ENCODE peak calls at places on chromosome 2, in ten cellular contexts. One of them, this sample, is unnamed.

GRCh38 chr2:15556311-15556930 is 4.7 kb downstream of the NBAS start:
- DNase-seq in keratinocyte: no peak
- DNase-seq in aorta: no peak
- DNase-seq in body of pancreas: no peak
- DNase-seq in foreskin fibroblast: no peak
- DNase-seq in lower leg skin: no peak
- DNase-seq in HFF-Myc: no peak
- DNase-seq in hepatocyte: no peak
- DNase-seq in kidney epithelial cell: no peak
- DNase-seq in heart right ventricle: no peak
- DNase-seq in this sample: no peak

GRCh38 chr2:37589298-37589697 is 82.1 kb downstream of the CDC42EP3 start:
- DNase-seq in keratinocyte: no peak
- DNase-seq in aorta: no peak
- DNase-seq in body of pancreas: no peak
- DNase-seq in foreskin fibroblast: peak; percentile 51
- DNase-seq in lower leg skin: no peak
- DNase-seq in HFF-Myc: no peak
- DNase-seq in hepatocyte: no peak
- DNase-seq in kidney epithelial cell: no peak
- DNase-seq in heart right ventricle: no peak
- DNase-seq in this sample: no peak

GRCh38 chr2:104412384-104412783 is 441.5 kb upstream of the POU3F3 start:
- DNase-seq in keratinocyte: no peak
- DNase-seq in aorta: no peak
- DNase-seq in body of pancreas: peak; percentile 23
- DNase-seq in foreskin fibroblast: no peak
- DNase-seq in lower leg skin: no peak
- DNase-seq in HFF-Myc: no peak
- DNase-seq in hepatocyte: peak; percentile 50
- DNase-seq in kidney epithelial cell: no peak
- DNase-seq in heart right ventricle: no peak
- DNase-seq in this sample: no peak

GRCh38 chr2:145598434-145598833 is 1078.5 kb upstream of the ZEB2 start:
- DNase-seq in keratinocyte: no peak
- DNase-seq in aorta: no peak
- DNase-seq in body of pancreas: no peak
- DNase-seq in foreskin fibroblast: peak; percentile 67
- DNase-seq in lower leg skin: no peak
- DNase-seq in HFF-Myc: no peak
- DNase-seq in hepatocyte: no peak
- DNase-seq in kidney epithelial cell: no peak
- DNase-seq in heart right ventricle: no peak
- DNase-seq in this sample: no peak

GRCh38 chr2:179853108-179853507 is 8.3 kb downstream of the ZNF385B start:
- DNase-seq in keratinocyte: no peak
- DNase-seq in aorta: no peak
- DNase-seq in body of pancreas: no peak
- DNase-seq in foreskin fibroblast: no peak
- DNase-seq in lower leg skin: no peak
- DNase-seq in HFF-Myc: no peak
- DNase-seq in hepatocyte: no peak
- DNase-seq in kidney epithelial cell: no peak
- DNase-seq in heart right ventricle: no peak
- DNase-seq in this sample: no peak

GRCh38 chr2:98412751-98413445 is 31.8 kb upstream of the INPP4A start:
- DNase-seq in keratinocyte: no peak
- DNase-seq in aorta: no peak
- DNase-seq in body of pancreas: peak; percentile 24
- DNase-seq in foreskin fibroblast: peak; percentile 77
- DNase-seq in lower leg skin: peak; percentile 39
- DNase-seq in HFF-Myc: peak; percentile 35
- DNase-seq in hepatocyte: peak; percentile 83
- DNase-seq in kidney epithelial cell: peak; percentile 10
- DNase-seq in heart right ventricle: no peak
- DNase-seq in this sample: no peak

GRCh38 chr2:191835539-191836350 is 11.1 kb downstream of the CAVIN2 start:
- DNase-seq in keratinocyte: no peak
- DNase-seq in aorta: no peak
- DNase-seq in body of pancreas: no peak
- DNase-seq in foreskin fibroblast: peak; percentile 15
- DNase-seq in lower leg skin: no peak
- DNase-seq in HFF-Myc: no peak
- DNase-seq in hepatocyte: no peak
- DNase-seq in kidney epithelial cell: no peak
- DNase-seq in heart right ventricle: no peak
- DNase-seq in this sample: no peak

GRCh38 chr2:168290391-168290790 is 43.0 kb upstream of the STK39 start:
- DNase-seq in keratinocyte: no peak
- DNase-seq in aorta: no peak
- DNase-seq in body of pancreas: no peak
- DNase-seq in foreskin fibroblast: no peak
- DNase-seq in lower leg skin: no peak
- DNase-seq in HFF-Myc: no peak
- DNase-seq in hepatocyte: no peak
- DNase-seq in kidney epithelial cell: no peak
- DNase-seq in heart right ventricle: no peak
- DNase-seq in this sample: no peak

GRCh38 chr2:26246818-26247217 is 2.1 kb downstream of the HADHB start:
- DNase-seq in keratinocyte: no peak
- DNase-seq in aorta: no peak
- DNase-seq in body of pancreas: no peak
- DNase-seq in foreskin fibroblast: peak; percentile 54
- DNase-seq in lower leg skin: no peak
- DNase-seq in HFF-Myc: no peak
- DNase-seq in hepatocyte: no peak
- DNase-seq in kidney epithelial cell: no peak
- DNase-seq in heart right ventricle: peak; percentile 28
- DNase-seq in this sample: no peak

GRCh38 chr2:63614448-63614968 is 25.7 kb downstream of the MDH1 start:
- DNase-seq in keratinocyte: peak; percentile 88
- DNase-seq in aorta: no peak
- DNase-seq in body of pancreas: no peak
- DNase-seq in foreskin fibroblast: peak; percentile 57
- DNase-seq in lower leg skin: no peak
- DNase-seq in HFF-Myc: peak; percentile 35
- DNase-seq in hepatocyte: peak; percentile 34
- DNase-seq in kidney epithelial cell: peak; percentile 86
- DNase-seq in heart right ventricle: no peak
- DNase-seq in this sample: no peak

GRCh38 chr2:207161724-207162123 is 4.0 kb downstream of the KLF7 start:
- DNase-seq in keratinocyte: no peak
- DNase-seq in aorta: no peak
- DNase-seq in body of pancreas: no peak
- DNase-seq in foreskin fibroblast: peak; percentile 77
- DNase-seq in lower leg skin: no peak
- DNase-seq in HFF-Myc: no peak
- DNase-seq in hepatocyte: no peak
- DNase-seq in kidney epithelial cell: no peak
- DNase-seq in heart right ventricle: no peak
- DNase-seq in this sample: no peak

GRCh38 chr2:46876741-46877384 is 38.7 kb downstream of the MCFD2 start:
- DNase-seq in keratinocyte: no peak
- DNase-seq in aorta: no peak
- DNase-seq in body of pancreas: peak; percentile 37
- DNase-seq in foreskin fibroblast: peak; percentile 83
- DNase-seq in lower leg skin: no peak
- DNase-seq in HFF-Myc: no peak
- DNase-seq in hepatocyte: peak; percentile 68
- DNase-seq in kidney epithelial cell: no peak
- DNase-seq in heart right ventricle: peak; percentile 53
- DNase-seq in this sample: peak; percentile 52

GRCh38 chr2:207791579-207792243 is 22.0 kb upstream of the FZD5 start:
- DNase-seq in keratinocyte: no peak
- DNase-seq in aorta: no peak
- DNase-seq in body of pancreas: no peak
- DNase-seq in foreskin fibroblast: no peak
- DNase-seq in lower leg skin: no peak
- DNase-seq in HFF-Myc: no peak
- DNase-seq in hepatocyte: no peak
- DNase-seq in kidney epithelial cell: no peak
- DNase-seq in heart right ventricle: no peak
- DNase-seq in this sample: no peak

GRCh38 chr2:96095116-96095636 is 21.2 kb downstream of the ADRA2B start:
- DNase-seq in keratinocyte: no peak
- DNase-seq in aorta: no peak
- DNase-seq in body of pancreas: no peak
- DNase-seq in foreskin fibroblast: no peak
- DNase-seq in lower leg skin: no peak
- DNase-seq in HFF-Myc: no peak
- DNase-seq in hepatocyte: no peak
- DNase-seq in kidney epithelial cell: no peak
- DNase-seq in heart right ventricle: no peak
- DNase-seq in this sample: peak; percentile 11

GRCh38 chr2:64641585-64641984 is 12.1 kb downstream of the SERTAD2 start:
- DNase-seq in keratinocyte: no peak
- DNase-seq in aorta: no peak
- DNase-seq in body of pancreas: no peak
- DNase-seq in foreskin fibroblast: no peak
- DNase-seq in lower leg skin: no peak
- DNase-seq in HFF-Myc: no peak
- DNase-seq in hepatocyte: no peak
- DNase-seq in kidney epithelial cell: no peak
- DNase-seq in heart right ventricle: no peak
- DNase-seq in this sample: no peak

GRCh38 chr2:64646007-64646880 is 7.5 kb downstream of the SERTAD2 start:
- DNase-seq in keratinocyte: no peak
- DNase-seq in aorta: peak; percentile 88
- DNase-seq in body of pancreas: peak; percentile 78
- DNase-seq in foreskin fibroblast: peak; percentile 87
- DNase-seq in lower leg skin: peak; percentile 90
- DNase-seq in HFF-Myc: no peak
- DNase-seq in hepatocyte: peak; percentile 85
- DNase-seq in kidney epithelial cell: no peak
- DNase-seq in heart right ventricle: peak; percentile 89
- DNase-seq in this sample: peak; percentile 82

GRCh38 chr2:64643838-64644219 is 9.9 kb downstream of the SERTAD2 start:
- DNase-seq in keratinocyte: no peak
- DNase-seq in aorta: no peak
- DNase-seq in body of pancreas: no peak
- DNase-seq in foreskin fibroblast: no peak
- DNase-seq in lower leg skin: no peak
- DNase-seq in HFF-Myc: no peak
- DNase-seq in hepatocyte: no peak
- DNase-seq in kidney epithelial cell: no peak
- DNase-seq in heart right ventricle: no peak
- DNase-seq in this sample: no peak

GRCh38 chr2:64644240-64645013 is 9.3 kb downstream of the SERTAD2 start:
- DNase-seq in keratinocyte: no peak
- DNase-seq in aorta: peak; percentile 89
- DNase-seq in body of pancreas: peak; percentile 66
- DNase-seq in foreskin fibroblast: peak; percentile 83
- DNase-seq in lower leg skin: peak; percentile 83
- DNase-seq in HFF-Myc: no peak
- DNase-seq in hepatocyte: peak; percentile 88
- DNase-seq in kidney epithelial cell: no peak
- DNase-seq in heart right ventricle: peak; percentile 76
- DNase-seq in this sample: peak; percentile 86

DNA sequence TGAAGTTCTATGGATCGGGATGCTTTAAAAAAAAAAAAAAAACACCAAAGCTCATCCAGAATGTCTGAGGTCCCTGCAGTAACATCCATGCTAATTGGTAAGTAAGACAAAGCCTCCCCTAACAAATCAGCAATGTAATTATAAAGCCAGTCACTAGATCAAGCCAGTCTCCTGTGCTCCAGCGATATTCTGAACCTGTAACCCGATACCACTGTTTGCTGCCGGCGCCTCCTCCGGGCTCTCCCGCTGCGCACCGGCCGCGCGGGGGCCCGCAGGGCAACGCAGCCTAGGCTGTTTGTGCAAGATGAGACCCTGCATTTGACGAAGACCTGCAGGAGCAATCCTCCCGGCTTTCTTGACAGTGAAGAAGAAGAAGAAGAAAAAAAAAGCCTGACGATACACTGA is 8.7 kb downstream of the SERTAD2 start:
- DNase-seq in keratinocyte: no peak
- DNase-seq in aorta: no peak
- DNase-seq in body of pancreas: peak; percentile 62
- DNase-seq in foreskin fibroblast: peak; percentile 81
- DNase-seq in lower leg skin: no peak
- DNase-seq in HFF-Myc: no peak
- DNase-seq in hepatocyte: peak; percentile 73
- DNase-seq in kidney epithelial cell: no peak
- DNase-seq in heart right ventricle: peak; percentile 48
- DNase-seq in this sample: peak; percentile 61
- H3K4me3 ChIP-seq in keratinocyte: peak overlapping the region; percentile 46
- H3K4me3 ChIP-seq in aorta: no peak overlapping the region
- H3K4me3 ChIP-seq in body of pancreas: no peak overlapping the region
- H3K4me3 ChIP-seq in foreskin fibroblast: peak overlapping the region; percentile 43
- H3K4me3 ChIP-seq in lower leg skin: peak overlapping the region; percentile 16
- H3K4me3 ChIP-seq in HFF-Myc: peak overlapping the region; percentile 46
- H3K4me3 ChIP-seq in hepatocyte: peak overlapping the region; percentile 14
- H3K4me3 ChIP-seq in kidney epithelial cell: peak overlapping the region; percentile 33
- H3K4me3 ChIP-seq in heart right ventricle: peak overlapping the region; percentile 61
- H3K4me3 ChIP-seq in this sample: peak overlapping the region; percentile 61

GRCh38 chr2:172082105-172082943 is 3.0 kb upstream of the DLX1 start:
- DNase-seq in keratinocyte: no peak
- DNase-seq in aorta: no peak
- DNase-seq in body of pancreas: no peak
- DNase-seq in foreskin fibroblast: no peak
- DNase-seq in lower leg skin: peak; percentile 12
- DNase-seq in HFF-Myc: no peak
- DNase-seq in hepatocyte: no peak
- DNase-seq in kidney epithelial cell: no peak
- DNase-seq in heart right ventricle: no peak
- DNase-seq in this sample: no peak
- H3K4me3 ChIP-seq in keratinocyte: no peak overlapping the region
- H3K4me3 ChIP-seq in aorta: no peak overlapping the region
- H3K4me3 ChIP-seq in body of pancreas: no peak overlapping the region
- H3K4me3 ChIP-seq in foreskin fibroblast: no peak overlapping the region
- H3K4me3 ChIP-seq in lower leg skin: no peak overlapping the region
- H3K4me3 ChIP-seq in HFF-Myc: no peak overlapping the region
- H3K4me3 ChIP-seq in hepatocyte: no peak overlapping the region
- H3K4me3 ChIP-seq in kidney epithelial cell: no peak overlapping the region
- H3K4me3 ChIP-seq in heart right ventricle: no peak overlapping the region
- H3K4me3 ChIP-seq in this sample: no peak overlapping the region

GRCh38 chr2:3261511-3261910 is 116.1 kb downstream of the EIPR1 start:
- DNase-seq in keratinocyte: no peak
- DNase-seq in aorta: no peak
- DNase-seq in body of pancreas: no peak
- DNase-seq in foreskin fibroblast: no peak
- DNase-seq in lower leg skin: no peak
- DNase-seq in HFF-Myc: no peak
- DNase-seq in hepatocyte: no peak
- DNase-seq in kidney epithelial cell: no peak
- DNase-seq in heart right ventricle: no peak
- DNase-seq in this sample: no peak
- H3K4me3 ChIP-seq in keratinocyte: no peak overlapping the region
- H3K4me3 ChIP-seq in aorta: no peak overlapping the region
- H3K4me3 ChIP-seq in body of pancreas: no peak overlapping the region
- H3K4me3 ChIP-seq in foreskin fibroblast: no peak overlapping the region
- H3K4me3 ChIP-seq in lower leg skin: no peak overlapping the region
- H3K4me3 ChIP-seq in HFF-Myc: no peak overlapping the region
- H3K4me3 ChIP-seq in hepatocyte: no peak overlapping the region
- H3K4me3 ChIP-seq in kidney epithelial cell: no peak overlapping the region
- H3K4me3 ChIP-seq in heart right ventricle: no peak overlapping the region
- H3K4me3 ChIP-seq in this sample: no peak overlapping the region

DNA sequence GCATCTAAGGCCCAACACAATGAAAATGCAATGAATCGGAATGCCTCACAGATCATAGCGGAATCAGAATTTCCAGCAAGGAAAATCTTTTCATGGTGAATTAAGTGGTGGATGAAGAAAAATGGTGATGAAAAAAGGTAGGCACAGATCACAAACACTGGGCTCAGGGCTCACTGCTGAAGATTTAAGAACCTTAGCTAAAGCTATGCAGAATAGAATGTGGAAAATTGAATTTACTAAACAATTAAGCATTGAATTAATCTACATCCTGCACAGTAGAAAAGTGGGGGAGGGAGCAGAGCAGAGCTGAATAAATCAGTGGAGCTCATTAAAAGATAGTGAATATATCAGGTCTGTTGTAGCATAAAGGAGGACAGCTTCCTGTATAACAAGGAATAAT is 26.8 kb downstream of the MEIS1 start:
- DNase-seq in keratinocyte: no peak
- DNase-seq in aorta: no peak
- DNase-seq in body of pancreas: no peak
- DNase-seq in foreskin fibroblast: no peak
- DNase-seq in lower leg skin: no peak
- DNase-seq in HFF-Myc: no peak
- DNase-seq in hepatocyte: no peak
- DNase-seq in kidney epithelial cell: no peak
- DNase-seq in heart right ventricle: no peak
- DNase-seq in this sample: no peak
- H3K4me3 ChIP-seq in keratinocyte: no peak overlapping the region
- H3K4me3 ChIP-seq in aorta: no peak overlapping the region
- H3K4me3 ChIP-seq in body of pancreas: no peak overlapping the region
- H3K4me3 ChIP-seq in foreskin fibroblast: no peak overlapping the region
- H3K4me3 ChIP-seq in lower leg skin: no peak overlapping the region
- H3K4me3 ChIP-seq in HFF-Myc: no peak overlapping the region
- H3K4me3 ChIP-seq in hepatocyte: no peak overlapping the region
- H3K4me3 ChIP-seq in kidney epithelial cell: no peak overlapping the region
- H3K4me3 ChIP-seq in heart right ventricle: no peak overlapping the region
- H3K4me3 ChIP-seq in this sample: no peak overlapping the region

This sample was measured in heart left ventricle.